ENCODE peak calls at places on chromosomes 11 and 22, in eight cellular contexts. P, L, G, C, M, H, E and V are unnamed samples.

GRCh38 chr11:45929486-45930030 is 7.1 kb downstream of the LARGE2 start:
- DNase-seq in P (peak; percentile 81), L (no peak), G (no peak), C (peak; percentile 14), M (no peak), H (no peak), E (no peak), V (no peak)

GRCh38 chr11:35038211-35038930 is 100.6 kb upstream of the CD44 start:
- DNase-seq in P (no peak), L (peak; percentile 61), G (peak; percentile 68), C (no peak), M (no peak), H (no peak), E (no peak), V (no peak)

GRCh38 chr11:84384637-84385227 is 1098.6 kb upstream of the CCDC90B start:
- DNase-seq in P (no peak), L (peak; percentile 60), G (peak; percentile 37), C (peak; percentile 20), M (peak; percentile 15), H (no peak), E (peak; percentile 16), V (peak; percentile 20)

GRCh38 chr11:7577226-7577882 is 63.6 kb downstream of the PPFIBP2 start:
- DNase-seq in P (no peak), L (no peak), G (no peak), C (peak; percentile 72), M (no peak), H (peak; percentile 87), E (peak; percentile 65), V (no peak)

GRCh38 chr22:23772315-23773246 is at the start of gene MMP11:
- DNase-seq in P (peak; percentile 90), L (peak; percentile 62), G (no peak), C (peak; percentile 67), M (no peak), H (peak; percentile 83), E (peak; percentile 71), V (peak; percentile 84)

GRCh38 chr22:45007946-45008852 is 1.6 kb downstream of the PHF21B start:
- DNase-seq in P (no peak), L (peak; percentile 31), G (peak; percentile 28), C (peak; percentile 45), M (no peak), H (no peak), E (peak; percentile 16), V (peak; percentile 54)

GRCh38 chr22:45785458-45785857 is 113.8 kb downstream of the ATXN10 start:
- DNase-seq in P (no peak), L (no peak), G (peak; percentile 65), C (no peak), M (no peak), H (no peak), E (no peak), V (no peak)

GRCh38 chr11:126968915-126969314 is 31.7 kb downstream of the KIRREL3 start:
- DNase-seq in P (no peak), L (peak; percentile 30), G (no peak), C (no peak), M (no peak), H (no peak), E (no peak), V (no peak)

GRCh38 chr11:87740968-87741367 is 434.3 kb downstream of the RAB38 start:
- DNase-seq in P (no peak), L (no peak), G (no peak), C (no peak), M (no peak), H (no peak), E (no peak), V (no peak)

GRCh38 chr11:129881570-129882170 is 13.7 kb downstream of the NFRKB start:
- DNase-seq in P (no peak), L (peak; percentile 59), G (peak; percentile 12), C (no peak), M (no peak), H (no peak), E (no peak), V (peak; percentile 48)

GRCh38 chr22:45526768-45527360 is 24.2 kb downstream of the FBLN1 start:
- DNase-seq in P (no peak), L (no peak), G (no peak), C (no peak), M (no peak), H (peak; percentile 86), E (peak; percentile 65), V (no peak)

GRCh38 chr11:116581349-116581748 is 191.4 kb downstream of the BUD13 start:
- DNase-seq in P (no peak), L (no peak), G (no peak), C (no peak), M (no peak), H (no peak), E (no peak), V (no peak)

GRCh38 chr11:86941077-86941870 is 13.9 kb downstream of the FZD4 start:
- DNase-seq in P (no peak), L (no peak), G (no peak), C (no peak), M (no peak), H (no peak), E (no peak), V (no peak)

GRCh38 chr11:75525433-75526191 is at the start of gene GDPD5:
- DNase-seq in P (peak; percentile 95), L (peak; percentile 87), G (peak; percentile 39), C (peak; percentile 86), M (peak; percentile 37), H (peak; percentile 93), E (peak; percentile 79), V (peak; percentile 99)

GRCh38 chr11:66864172-66864901 is 7.5 kb downstream of the LRFN4 start:
- DNase-seq in P (no peak), L (no peak), G (no peak), C (no peak), M (no peak), H (no peak), E (no peak), V (no peak)

GRCh38 chr22:29710922-29711593 is 8.7 kb upstream of the CABP7 start:
- DNase-seq in P (peak; percentile 87), L (no peak), G (no peak), C (no peak), M (no peak), H (no peak), E (peak; percentile 76), V (no peak)

GRCh38 chr11:61545341-61545740 is 35.5 kb downstream of the SYT7 start:
- DNase-seq in P (no peak), L (no peak), G (no peak), C (no peak), M (no peak), H (no peak), E (no peak), V (peak; percentile 81)

GRCh38 chr11:80155412-80156017 is 714.7 kb upstream of the TENM4 start:
- DNase-seq in P (no peak), L (no peak), G (peak; percentile 26), C (no peak), M (no peak), H (no peak), E (no peak), V (peak; percentile 15)

DNA sequence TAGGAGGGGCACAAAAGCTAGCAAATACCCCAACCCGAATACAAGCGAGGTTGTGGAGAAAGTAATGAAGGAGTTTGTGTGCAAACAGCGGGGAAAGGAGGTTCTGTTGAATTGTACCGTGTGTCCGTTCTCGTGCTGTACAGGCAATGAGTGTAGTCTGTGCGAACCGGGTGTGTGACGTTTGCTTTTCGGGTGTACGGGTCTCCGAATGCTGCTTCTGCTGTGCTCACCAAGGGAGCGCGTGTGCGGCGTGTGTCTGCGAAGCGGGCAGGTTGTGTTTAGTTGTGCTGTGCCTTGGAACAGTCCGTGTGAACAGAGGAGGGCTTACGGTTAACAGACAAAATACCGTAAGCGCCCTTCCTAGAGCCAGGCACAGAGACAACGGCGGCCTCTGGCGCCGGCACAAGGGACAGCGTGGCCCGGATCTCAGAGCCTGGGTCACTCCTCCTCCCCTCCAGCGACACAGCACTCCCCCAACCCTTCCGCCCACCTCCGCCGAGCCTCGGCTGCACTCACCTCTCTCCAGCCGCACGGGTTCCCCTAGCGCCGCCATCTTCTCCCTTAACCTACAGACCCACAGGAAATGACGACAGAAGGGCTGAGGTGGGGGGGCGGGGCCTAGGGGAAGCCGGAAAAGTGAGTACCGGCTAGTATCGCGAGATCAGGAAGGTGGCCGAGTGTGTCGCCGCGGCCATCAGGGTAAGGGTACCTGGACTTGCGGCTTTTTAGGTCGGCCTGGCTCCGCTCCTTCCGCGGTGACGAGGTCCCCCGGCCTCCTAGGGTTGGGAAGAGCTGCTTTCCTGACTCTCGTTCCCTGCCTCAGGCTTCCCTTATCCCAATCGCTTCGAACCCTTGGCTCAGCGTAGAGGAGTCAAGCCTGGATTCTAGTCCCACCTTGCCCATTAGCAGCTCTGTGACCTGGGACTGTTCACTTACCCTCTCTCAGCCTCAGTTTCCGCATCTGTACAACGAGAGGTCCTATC is at the start of gene LIN7C:
- DNase-seq in P (peak; percentile 98), L (peak; percentile 98), G (peak; percentile 89), C (peak; percentile 97), M (peak; percentile 88), H (peak; percentile 98), E (peak; percentile 96), V (peak; percentile 89)
- TF ChIP-seq CTCF in P (peak; percentile 45), L (no peak), G (peak; percentile 18), C (no peak), M (peak; percentile 12), H (no peak), E (no peak), V (peak; percentile 26)

GRCh38 chr11:82671451-82671850 is 62.2 kb downstream of the FAM181B start:
- DNase-seq in P (no peak), L (no peak), G (peak; percentile 68), C (no peak), M (no peak), H (no peak), E (no peak), V (no peak)
- TF ChIP-seq CTCF in P (no peak), L (no peak), G (no peak), C (no peak), M (no peak), H (no peak), E (no peak), V (no peak)

GRCh38 chr22:22169923-22170322 is 74.7 kb upstream of the VPREB1 start:
- DNase-seq in P (no peak), L (no peak), G (no peak), C (no peak), M (no peak), H (no peak), E (no peak), V (no peak)

GRCh38 chr22:22168190-22168940 is 76.2 kb upstream of the VPREB1 start:
- DNase-seq in P (no peak), L (peak; percentile 16), G (peak; percentile 30), C (no peak), M (peak; percentile 90), H (no peak), E (no peak), V (peak; percentile 56)

GRCh38 chr22:22168941-22169867 is 75.4 kb upstream of the VPREB1 start:
- DNase-seq in P (no peak), L (no peak), G (no peak), C (no peak), M (no peak), H (no peak), E (no peak), V (no peak)

GRCh38 chr22:22167791-22168189 is 76.8 kb upstream of the VPREB1 start:
- DNase-seq in P (peak; percentile 83), L (no peak), G (no peak), C (no peak), M (peak; percentile 57), H (no peak), E (no peak), V (peak; percentile 62)

GRCh38 chr22:22171357-22172218 is 73.0 kb upstream of the VPREB1 start:
- DNase-seq in P (no peak), L (no peak), G (no peak), C (no peak), M (no peak), H (no peak), E (no peak), V (no peak)
- TF ChIP-seq CTCF in P (peak; percentile 21), L (no peak), G (peak; percentile 34), C (no peak), M (peak; percentile 60), H (no peak), E (no peak), V (peak; percentile 41)

GRCh38 chr11:17157773-17158172 is 50.0 kb downstream of the PIK3C2A start:
- DNase-seq in P (no peak), L (no peak), G (no peak), C (no peak), M (no peak), H (no peak), E (no peak), V (no peak)
- TF ChIP-seq CTCF in P (no peak), L (no peak), G (no peak), C (no peak), M (no peak), H (no peak), E (no peak), V (no peak)